ENCODE peak calls at places on chromosomes 2 and 18, in four cellular contexts. P, S, T and L are unnamed samples.

GRCh38 chr18:57832730-57833129 is 29.6 kb upstream of the ATP8B1 start:
- DNase-seq in T (no peak), P (no peak), S (no peak), L (no peak)

GRCh38 chr2:240368746-240369724 is 66.4 kb upstream of the GPC1 start:
- DNase-seq in P (no peak), T (no peak), S (no peak), L (no peak)

GRCh38 chr2:59786684-59787083 is 766.8 kb downstream of the BCL11A start:
- DNase-seq in T (no peak), S (no peak), P (no peak), L (no peak)

GRCh38 chr2:169765523-169765922 is 31.9 kb downstream of the KLHL23 start:
- DNase-seq in S (no peak), P (no peak), T (no peak), L (no peak)

GRCh38 chr2:230643576-230644291 is 68.9 kb upstream of the CAB39 start:
- DNase-seq in P (no peak), S (no peak), T (no peak), L (no peak)

GRCh38 chr18:60485207-60485606 is 112.6 kb upstream of the MC4R start:
- DNase-seq in T (no peak), P (no peak), S (no peak), L (no peak)

GRCh38 chr18:26432651-26433424 is 115.5 kb downstream of the KCTD1 start:
- DNase-seq in T (no peak), P (no peak), S (no peak), L (no peak)

GRCh38 chr2:71417300-71418202 is 35.8 kb upstream of the DYSF start:
- DNase-seq in T (peak), P (peak), S (no peak), L (no peak)

GRCh38 chr2:58535994-58536393 is 294.9 kb upstream of the FANCL start:
- DNase-seq in P (no peak), T (no peak), S (no peak), L (no peak)

GRCh38 chr2:184067502-184067901 is 530.8 kb upstream of the ZNF804A start:
- DNase-seq in P (no peak), S (no peak), T (peak), L (no peak)

GRCh38 chr2:20532634-20533437 is 86.0 kb downstream of the RHOB start:
- DNase-seq in P (peak), S (no peak), T (peak), L (no peak)

GRCh38 chr2:240963065-240963375 is 35.4 kb upstream of the SNED1 start:
- DNase-seq in S (no peak), T (no peak), P (no peak), L (no peak)

GRCh38 chr2:121090088-121090715 is 194.8 kb downstream of the TFCP2L1 start:
- DNase-seq in S (no peak), P (no peak), T (no peak), L (no peak)

GRCh38 chr18:63158012-63158631 is 161.4 kb downstream of the BCL2 start:
- DNase-seq in T (no peak), S (no peak), P (no peak), L (no peak)

GRCh38 chr2:97806738-97807618 is 93.6 kb downstream of the ZAP70 start:
- DNase-seq in T (peak), P (peak), S (peak), L (peak)

GRCh38 chr2:80073134-80073561 is 231.4 kb downstream of the LRRTM1 start:
- DNase-seq in P (peak), T (peak), S (no peak), L (peak)

GRCh38 chr2:226115102-226115831 is 684.4 kb downstream of the IRS1 start:
- DNase-seq in S (no peak), P (peak), T (no peak), L (peak)

GRCh38 chr2:205748660-205749059 is 66.4 kb downstream of the NRP2 start:
- DNase-seq in S (no peak), P (no peak), T (no peak), L (no peak)

GRCh38 chr2:204180671-204181070 is 244.1 kb downstream of the ICOS start:
- DNase-seq in S (no peak), T (no peak), P (no peak), L (no peak)

GRCh38 chr18:62586148-62586774 is 63.4 kb downstream of the ZCCHC2 start:
- DNase-seq in P (peak), T (peak), S (peak), L (peak)

GRCh38 chr2:86225581-86225980 is 26.3 kb downstream of the MRPL35 start:
- DNase-seq in S (no peak), P (peak), T (no peak), L (no peak)

GRCh38 chr2:230942920-230943896 is 18.2 kb upstream of the GPR55 start:
- DNase-seq in T (no peak), S (no peak), P (no peak), L (no peak)

GRCh38 chr18:23617412-23618009 is 31.2 kb upstream of the NPC1 start:
- DNase-seq in T (no peak), S (no peak), P (no peak), L (no peak)

GRCh38 chr2:150162241-150162942 is 325.1 kb downstream of the RND3 start:
- DNase-seq in S (no peak), T (no peak), P (peak), L (no peak)

GRCh38 chr2:230124792-230125452 is 56.2 kb upstream of the SLC16A14 start:
- DNase-seq in T (no peak), S (no peak), P (no peak), L (no peak)

GRCh38 chr2:231394201-231395141 is 1.0 kb upstream of the B3GNT7 start:
- DNase-seq in P (no peak), S (no peak), T (peak), L (no peak)

GRCh38 chr2:165016772-165017411 is 61.6 kb upstream of the SLC38A11 start:
- DNase-seq in T (peak), S (no peak), P (peak), L (no peak)

GRCh38 chr2:66127656-66128055 is 307.3 kb upstream of the MEIS1 start:
- DNase-seq in T (no peak), P (no peak), S (no peak), L (no peak)

GRCh38 chr2:66126936-66127527 is 307.9 kb upstream of the MEIS1 start:
- DNase-seq in T (no peak), P (no peak), S (no peak), L (no peak)

GRCh38 chr2:66121946-66122345 is 313.0 kb upstream of the MEIS1 start:
- DNase-seq in T (no peak), P (no peak), S (no peak), L (no peak)

DNA sequence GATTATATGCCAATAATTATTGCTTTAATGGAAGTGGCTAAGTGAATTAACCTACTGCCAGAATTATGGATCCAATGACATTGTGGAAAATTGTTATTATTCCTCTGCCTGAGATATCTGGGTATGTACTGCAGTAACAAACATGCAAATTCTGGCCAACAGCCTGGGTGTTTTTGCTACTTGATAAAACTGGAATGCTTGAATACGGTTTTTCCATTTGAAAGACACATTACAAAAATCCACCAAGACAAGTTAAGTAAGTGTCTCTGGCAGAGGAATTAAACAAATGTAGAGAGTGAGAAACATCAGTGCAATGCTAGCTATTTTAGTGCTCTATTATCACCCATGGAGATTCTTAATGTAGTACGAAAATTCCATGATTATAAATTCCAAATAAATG is 312.4 kb upstream of the MEIS1 start:
- DNase-seq in T (no peak), S (no peak), P (no peak), L (no peak)
- H3K27ac ChIP-seq in T (no peak), S (no peak), P (no peak), L (no peak)

GRCh38 chr18:80163183-80163582 is 54.1 kb downstream of the ADNP2 start:
- DNase-seq in T (no peak), P (no peak), S (no peak), L (no peak)

GRCh38 chr18:80158365-80158764 is 49.3 kb downstream of the ADNP2 start:
- DNase-seq in T (no peak), P (no peak), S (no peak), L (no peak)

GRCh38 chr18:80157708-80158343 is 48.8 kb downstream of the ADNP2 start:
- DNase-seq in T (peak), S (peak), P (peak), L (peak)

GRCh38 chr18:80161781-80162417 is 52.8 kb downstream of the ADNP2 start:
- DNase-seq in T (no peak), S (no peak), P (no peak), L (no peak)

GRCh38 chr18:80159713-80160636 is 50.9 kb downstream of the ADNP2 start:
- DNase-seq in P (peak), S (no peak), T (no peak), L (no peak)
- H3K4me3 ChIP-seq in P (peak), S (peak), T (no peak), L (no peak)

GRCh38 chr2:73112913-73113633 is at the start of gene RAB11FIP5:
- DNase-seq in P (peak), S (peak), T (peak), L (peak)
- H3K27ac ChIP-seq in P (peak), S (peak), T (no peak), L (peak)

GRCh38 chr2:101706819-101707177 is 9.3 kb downstream of the MAP4K4 start:
- DNase-seq in T (no peak), S (no peak), P (no peak), L (no peak)
- H3K4me3 ChIP-seq in T (no peak), S (no peak), P (no peak), L (no peak)

GRCh38 chr18:34314847-34315246 is 90.1 kb upstream of the NOL4 start:
- DNase-seq in T (no peak), S (no peak), P (no peak), L (no peak)
- H3K27ac ChIP-seq in T (no peak), S (no peak), P (no peak), L (no peak)

DNA sequence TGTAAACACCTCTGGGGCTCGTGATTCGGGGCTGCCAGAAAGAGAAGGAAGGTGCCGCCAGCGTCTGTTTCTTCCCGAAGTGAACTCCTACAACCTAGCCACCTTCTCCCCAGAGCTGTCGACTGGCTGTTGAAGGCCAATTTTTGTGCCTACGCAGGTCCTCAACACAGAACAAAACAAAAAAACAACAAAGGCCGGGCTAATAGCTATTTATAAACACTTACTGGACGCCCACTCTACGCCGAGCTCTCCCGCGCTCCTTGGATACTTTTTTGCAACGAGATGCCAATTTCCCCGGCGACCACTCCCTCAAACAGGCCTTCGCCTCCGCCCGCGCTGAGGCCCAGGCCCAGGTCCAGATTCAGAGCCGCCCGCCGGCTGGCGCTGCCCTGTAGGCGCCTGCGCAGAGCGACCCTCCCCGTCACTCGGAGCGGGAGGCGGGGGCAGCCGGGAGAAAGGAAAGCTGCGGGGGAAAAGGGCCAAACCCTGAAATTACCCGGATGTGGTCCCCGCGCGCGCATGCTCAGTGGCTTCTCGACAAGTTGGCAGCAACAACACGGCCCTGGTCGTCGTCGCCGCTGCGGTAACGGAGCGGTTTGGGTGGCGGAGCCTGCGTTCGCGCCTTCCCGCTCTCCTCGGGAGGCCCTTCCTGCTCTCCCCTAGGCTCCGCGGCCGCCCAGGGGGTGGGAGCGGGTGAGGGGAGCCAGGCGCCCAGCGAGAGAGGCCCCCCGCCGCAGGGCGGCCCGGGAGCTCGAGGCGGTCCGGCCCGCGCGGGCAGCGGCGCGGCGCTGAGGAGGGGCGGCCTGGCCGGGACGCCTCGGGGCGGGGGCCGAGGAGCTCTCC is at the start of gene SMAD4:
- DNase-seq in S (peak), P (peak), T (peak), L (peak)
- H3K4me3 ChIP-seq in S (peak), P (peak), T (peak), L (peak)

GRCh38 chr2:3505771-3506170 is 13.6 kb downstream of the ADI1 start:
- DNase-seq in T (no peak), P (peak), S (no peak), L (peak)
- H3K27ac ChIP-seq in T (no peak), P (no peak), S (no peak), L (no peak)

DNA sequence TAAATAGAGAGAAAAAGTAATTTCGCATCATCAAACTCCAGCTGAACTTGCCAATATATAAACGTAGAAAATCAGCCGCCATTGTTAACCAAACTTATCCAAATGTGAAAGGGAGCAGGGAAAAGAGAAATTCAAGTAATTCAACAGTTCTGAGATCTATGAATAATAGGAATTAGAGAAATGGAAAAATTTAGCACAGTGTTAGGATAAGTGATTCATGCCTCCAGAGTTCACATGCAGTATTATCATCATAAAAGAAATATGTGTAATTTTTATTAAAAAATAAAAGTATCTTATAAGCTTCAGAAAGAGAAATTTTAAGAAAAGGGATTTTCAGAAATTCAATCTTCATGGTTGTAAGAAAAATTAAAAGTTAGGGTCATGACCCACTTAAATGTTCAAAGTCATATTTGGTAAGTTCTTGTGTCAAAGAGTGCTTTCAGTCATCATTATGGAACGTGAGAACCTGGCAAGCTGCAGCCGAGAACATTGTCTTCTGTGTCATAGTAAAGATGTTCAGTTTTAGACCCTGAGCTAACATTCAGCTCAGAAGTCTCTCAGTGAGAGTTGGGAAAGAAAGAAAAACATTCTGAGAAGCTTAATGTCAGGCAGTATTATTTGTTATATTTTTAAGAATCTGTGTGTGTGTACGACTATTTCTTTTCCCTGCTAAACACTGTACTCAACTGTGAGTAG is 414.3 kb upstream of the RGPD4 start:
- DNase-seq in P (no peak), S (no peak), T (no peak), L (no peak)
- H3K4me3 ChIP-seq in P (no peak), S (no peak), T (no peak), L (no peak)

GRCh38 chr2:33525666-33526065 is 49.2 kb downstream of the RASGRP3 start:
- DNase-seq in T (no peak), S (no peak), P (no peak), L (no peak)

GRCh38 chr2:33521791-33522281 is 45.4 kb downstream of the RASGRP3 start:
- DNase-seq in S (no peak), P (peak), T (no peak), L (no peak)

GRCh38 chr2:33518929-33519328 is 42.5 kb downstream of the RASGRP3 start:
- DNase-seq in T (no peak), P (no peak), S (no peak), L (no peak)

GRCh38 chr2:33526132-33526531 is 49.7 kb downstream of the RASGRP3 start:
- DNase-seq in S (no peak), T (no peak), P (peak), L (no peak)

DNA sequence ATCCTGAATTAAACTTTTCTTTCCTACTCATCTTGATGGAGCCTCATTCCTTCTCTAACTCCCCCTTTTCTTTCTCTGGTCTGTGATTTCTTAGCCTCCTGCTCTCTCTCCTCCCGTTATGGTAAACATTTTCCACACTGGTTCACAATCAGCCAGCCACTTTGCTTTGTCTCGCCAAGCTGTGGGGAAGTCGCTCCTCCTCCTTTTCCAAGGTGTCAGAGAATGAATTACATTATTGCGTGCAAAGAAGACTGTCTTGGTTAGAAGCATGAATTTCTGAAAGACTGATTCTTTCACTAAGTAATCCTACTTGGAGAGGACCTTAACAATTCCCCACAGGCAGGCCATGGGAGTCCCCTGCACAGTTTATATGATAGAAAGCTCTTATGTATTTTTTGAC is 46.1 kb downstream of the RASGRP3 start:
- DNase-seq in T (no peak), P (peak), S (no peak), L (no peak)
- H3K27ac ChIP-seq in T (no peak), P (no peak), S (no peak), L (no peak)